ENCODE peak calls at places on chromosome 12, in ten cellular contexts. X is stimulated activated CD4-positive, alpha-beta T cell treated with anti-CD3 and anti-CD28 coated beads, Interleukin-2, amount 100 ng/mL, for 48 hours; M is GM06990; L is posterior cingulate gyrus; C is type B pancreatic cell; N is occipital lobe; I is esophagus squamous epithelium; U is pancreas; K is activated CD8-positive, alpha-beta T cell treated with anti-CD3 and anti-CD28 coated beads, Interleukin-2, amount 10 ng/mL, durations not matched to agents 7 days and 5 days; V is caudate nucleus. D is an unnamed sample.
A peak's percentile ranks its signal among the peaks of the same experiment; 100 is the strongest.

GRCh38 chr12:114649585-114649984 is 34.4 kb downstream of the TBX3 start:
- DNase-seq in X (no peak), M (no peak), L (no peak), C (no peak), N (no peak), I (no peak), U (no peak), K (no peak), V (no peak), D (no peak)

GRCh38 chr12:16168078-16168477 is 109.4 kb downstream of the SLC15A5 start:
- DNase-seq in X (no peak), M (no peak), L (no peak), C (no peak), N (no peak), I (no peak), U (no peak), K (no peak), V (no peak), D (no peak)

GRCh38 chr12:6779667-6780459 is 7.5 kb downstream of the LAG3 start:
- DNase-seq in X (no peak), M (no peak), L (no peak), C (no peak), N (no peak), I (no peak), U (no peak), K (no peak), V (no peak), D (no peak)

GRCh38 chr12:94074970-94075695 is 73.2 kb upstream of the PLXNC1 start:
- DNase-seq in X (no peak), M (no peak), L (no peak), C (no peak), N (no peak), I (no peak), U (no peak), K (no peak), V (peak; percentile 1), D (peak; percentile 13)

GRCh38 chr12:92108651-92109050 is 37.0 kb downstream of the BTG1 start:
- DNase-seq in X (no peak), M (no peak), L (no peak), C (no peak), N (peak; percentile 8), I (no peak), U (no peak), K (no peak), V (peak; percentile 15), D (peak; percentile 16)

GRCh38 chr12:19074700-19075099 is 54.8 kb upstream of the PLEKHA5 start:
- DNase-seq in X (no peak), M (no peak), L (no peak), C (no peak), N (no peak), I (no peak), U (no peak), K (no peak), V (no peak), D (no peak)

GRCh38 chr12:67640863-67641262 is 7.7 kb upstream of the DYRK2 start:
- DNase-seq in X (no peak), M (no peak), L (no peak), C (no peak), N (no peak), I (no peak), U (no peak), K (no peak), V (no peak), D (no peak)

GRCh38 chr12:38995249-38995648 is 89.9 kb upstream of the CPNE8 start:
- DNase-seq in X (no peak), M (no peak), L (no peak), C (no peak), N (no peak), I (no peak), U (no peak), K (no peak), V (no peak), D (no peak)

GRCh38 chr12:121740847-121741246 is 28.3 kb downstream of the TMEM120B start:
- DNase-seq in X (no peak), M (no peak), L (no peak), C (no peak), N (no peak), I (no peak), U (no peak), K (no peak), V (no peak), D (no peak)

GRCh38 chr12:125032466-125033152 is 32.6 kb upstream of the AACS start:
- DNase-seq in X (no peak), M (no peak), L (no peak), C (no peak), N (no peak), I (no peak), U (no peak), K (no peak), V (no peak), D (no peak)